ENCODE peak calls at places on chromosome 7, in four cellular contexts. A is K562, V is HL-60, I is GM12878. F is an unnamed sample.

GRCh38 chr7:11830582-11831382 is 1.2 kb downstream of the THSD7A start:
- DNase-seq in I (no peak), A (no peak), V (no peak), F (no peak)

GRCh38 chr7:10802526-10802925 is 171.1 kb upstream of the PHF14 start:
- DNase-seq in A (no peak), V (no peak), I (no peak), F (no peak)

GRCh38 chr7:17844514-17845196 is 95.6 kb downstream of the SNX13 start:
- DNase-seq in A (no peak), V (no peak), I (no peak), F (no peak)

GRCh38 chr7:68321776-68322496 is 1276.3 kb upstream of the AUTS2 start:
- DNase-seq in V (no peak), I (no peak), A (no peak), F (no peak)

GRCh38 chr7:108030536-108030935 is 27.6 kb upstream of the LAMB1 start:
- DNase-seq in I (no peak), V (no peak), A (no peak), F (no peak)

GRCh38 chr7:22178735-22179134 is 178.2 kb downstream of the RAPGEF5 start:
- DNase-seq in I (no peak), V (no peak), A (no peak), F (no peak)

GRCh38 chr7:6725003-6725402 is 18.3 kb upstream of the ZNF12 start:
- DNase-seq in I (peak), V (peak), A (no peak), F (peak)

GRCh38 chr7:8362723-8363369 is 70.6 kb upstream of the NXPH1 start:
- DNase-seq in V (no peak), I (no peak), A (no peak), F (no peak)

GRCh38 chr7:35860664-35861063 is 59.8 kb downstream of the SEPTIN7 start:
- DNase-seq in V (no peak), A (no peak), I (no peak), F (no peak)

GRCh38 chr7:36600314-36600682 is 124.0 kb downstream of the AOAH start:
- DNase-seq in A (no peak), I (no peak), V (no peak), F (no peak)

GRCh38 chr7:137508437-137509175 is 165.1 kb upstream of the PTN start:
- DNase-seq in I (no peak), V (no peak), A (no peak), F (no peak)

GRCh38 chr7:51303142-51303525 is 13.5 kb downstream of the COBL start:
- DNase-seq in I (no peak), A (no peak), V (no peak), F (no peak)

GRCh38 chr7:133530682-133531081 is 277.8 kb downstream of the EXOC4 start:
- DNase-seq in A (no peak), V (no peak), I (no peak), F (no peak)

GRCh38 chr7:82699773-82700186 is 256.2 kb upstream of the CACNA2D1 start:
- DNase-seq in V (no peak), A (no peak), I (no peak), F (no peak)

GRCh38 chr7:112233048-112233697 is 26.7 kb downstream of the ZNF277 start:
- DNase-seq in V (no peak), A (no peak), I (no peak), F (no peak)

GRCh38 chr7:25124485-25125136 is 449 bp downstream of the CYCS start:
- DNase-seq in V (no peak), I (no peak), A (peak), F (no peak)

GRCh38 chr7:142567201-142567600 is 182.1 kb upstream of the PRSS1 start:
- DNase-seq in V (no peak), A (no peak), I (no peak), F (no peak)

GRCh38 chr7:151045262-151045661 is 3.1 kb upstream of the ASIC3 start:
- DNase-seq in V (no peak), A (no peak), I (no peak), F (no peak)

GRCh38 chr7:33250421-33250827 is 121.1 kb downstream of the BBS9 start:
- DNase-seq in I (no peak), A (no peak), V (no peak), F (no peak)
- TF ChIP-seq SPI1 in I (no peak), A (no peak), V (no peak), F (no peak)

GRCh38 chr7:43612599-43613589 is 30.0 kb downstream of the STK17A start:
- DNase-seq in I (no peak), A (no peak), V (no peak), F (peak)

GRCh38 chr7:43616977-43617376 is 34.1 kb downstream of the STK17A start:
- DNase-seq in A (no peak), V (no peak), I (no peak), F (no peak)

GRCh38 chr7:43618073-43618472 is 35.2 kb downstream of the STK17A start:
- DNase-seq in I (no peak), V (no peak), A (no peak), F (no peak)

GRCh38 chr7:43612128-43612527 is 29.2 kb downstream of the STK17A start:
- DNase-seq in A (no peak), V (no peak), I (no peak), F (no peak)

GRCh38 chr7:43615558-43616145 is 32.7 kb downstream of the STK17A start:
- DNase-seq in A (no peak), I (no peak), V (no peak), F (no peak)
- TF ChIP-seq POLR2AphosphoS5 in A (no peak), I (peak), V (peak), F (no peak)

GRCh38 chr7:155533827-155534690 is 12.3 kb downstream of the CNPY1 start:
- DNase-seq in V (no peak), I (no peak), A (peak), F (peak)
- TF ChIP-seq SPI1 in V (no peak), I (no peak), A (no peak), F (no peak)

GRCh38 chr7:41198502-41198901 is 504.4 kb downstream of the INHBA start:
- DNase-seq in A (no peak), I (no peak), V (no peak), F (no peak)
- TF ChIP-seq POLR2AphosphoS5 in A (no peak), I (no peak), V (no peak), F (no peak)

DNA sequence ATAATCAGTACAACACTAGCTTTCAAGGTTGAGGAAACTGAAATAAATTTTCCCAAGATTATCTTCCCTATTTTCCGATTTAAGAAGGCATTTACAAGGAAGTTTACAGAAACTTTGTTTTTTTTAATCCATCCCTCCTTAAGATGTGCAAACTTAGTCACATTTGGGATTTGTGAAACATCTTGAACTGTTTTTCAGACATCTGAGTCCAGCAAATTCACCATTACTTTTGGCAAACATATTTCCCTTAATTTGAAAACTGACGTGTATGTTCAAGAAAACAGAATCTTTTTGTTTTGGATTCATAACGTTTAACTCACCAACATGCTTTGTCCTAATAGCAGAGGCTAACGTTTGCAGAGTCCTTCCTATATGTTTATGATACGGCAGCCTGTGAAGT is 19.5 kb downstream of the GLI3 start:
- DNase-seq in A (no peak), V (no peak), I (no peak), F (no peak)
- TF ChIP-seq SPI1 in A (no peak), V (no peak), I (no peak), F (no peak)

GRCh38 chr7:84042110-84042539 is 152.5 kb downstream of the SEMA3A start:
- DNase-seq in A (no peak), I (no peak), V (no peak), F (no peak)
- TF ChIP-seq POLR2AphosphoS5 in A (no peak), I (no peak), V (no peak), F (no peak)